ENCODE peak calls at places on chromosome 16, in four cellular contexts. J is WTC11, L is K562, X is HepG2. U is an unnamed sample.

GRCh38 chr16:65410801-65411200 is 288.9 kb upstream of the CDH11 start:
- DNase-seq in J (no peak), L (no peak), X (no peak), U (no peak)

GRCh38 chr16:85557083-85557975 is 55.8 kb upstream of the GSE1 start:
- DNase-seq in X (peak), J (no peak), L (peak), U (no peak)

GRCh38 chr16:1743376-1744337 is 27.7 kb downstream of the NME3 start:
- DNase-seq in J (no peak), L (no peak), X (no peak), U (no peak)

GRCh38 chr16:52994942-52995341 is 57.8 kb downstream of the CHD9NB start:
- DNase-seq in X (no peak), J (no peak), L (no peak), U (no peak)

GRCh38 chr16:12093902-12094301 is 117.4 kb downstream of the SNX29 start:
- DNase-seq in X (no peak), J (no peak), L (no peak), U (no peak)

GRCh38 chr16:14562691-14563491 is 67.2 kb downstream of the PARN start:
- DNase-seq in L (no peak), J (no peak), X (peak), U (no peak)

GRCh38 chr16:67349172-67349571 is 22.6 kb downstream of the LRRC36 start:
- DNase-seq in X (peak), J (no peak), L (no peak), U (no peak)

GRCh38 chr16:11957591-11958395 is 7.2 kb upstream of the TNFRSF17 start:
- DNase-seq in L (no peak), X (no peak), J (no peak), U (no peak)

GRCh38 chr16:8849411-8850011 is 19.3 kb downstream of the CARHSP1 start:
- DNase-seq in X (no peak), J (no peak), L (no peak), U (no peak)

GRCh38 chr16:1215574-1216295 is 9.3 kb downstream of the TPSG1 start:
- DNase-seq in J (no peak), X (no peak), L (no peak), U (no peak)

GRCh38 chr16:82603784-82604411 is 22.9 kb upstream of the CDH13 start:
- DNase-seq in L (no peak), X (peak), J (peak), U (no peak)

GRCh38 chr16:29898135-29898534 is 1.2 kb downstream of the SEZ6L2 start:
- DNase-seq in J (peak), X (no peak), L (no peak), U (no peak)

GRCh38 chr16:56419740-56420548 is 5.4 kb downstream of the AMFR start:
- DNase-seq in J (no peak), X (peak), L (no peak), U (no peak)

GRCh38 chr16:85286066-85286712 is 173.9 kb upstream of the CIBAR2 start:
- DNase-seq in L (no peak), X (no peak), J (no peak), U (no peak)

GRCh38 chr16:3149630-3150345 is 15.0 kb downstream of the ZNF213 start:
- DNase-seq in L (peak), X (no peak), J (peak), U (no peak)

GRCh38 chr16:87652799-87653198 is 50.5 kb downstream of the JPH3 start:
- DNase-seq in J (no peak), X (no peak), L (no peak), U (no peak)

GRCh38 chr16:75087040-75087979 is 29.3 kb downstream of the LDHD start:
- DNase-seq in J (no peak), X (peak), L (peak), U (no peak)

GRCh38 chr16:66521951-66522771 is 27.8 kb downstream of the TK2 start:
- DNase-seq in X (no peak), J (no peak), L (peak), U (peak)

GRCh38 chr16:56608876-56609462 is 585 bp downstream of the MT2A start:
- DNase-seq in X (no peak), J (no peak), L (no peak), U (no peak)

GRCh38 chr16:49489686-49490320 is 116.2 kb downstream of the C16orf78 start:
- DNase-seq in X (no peak), J (no peak), L (no peak), U (no peak)

DNA sequence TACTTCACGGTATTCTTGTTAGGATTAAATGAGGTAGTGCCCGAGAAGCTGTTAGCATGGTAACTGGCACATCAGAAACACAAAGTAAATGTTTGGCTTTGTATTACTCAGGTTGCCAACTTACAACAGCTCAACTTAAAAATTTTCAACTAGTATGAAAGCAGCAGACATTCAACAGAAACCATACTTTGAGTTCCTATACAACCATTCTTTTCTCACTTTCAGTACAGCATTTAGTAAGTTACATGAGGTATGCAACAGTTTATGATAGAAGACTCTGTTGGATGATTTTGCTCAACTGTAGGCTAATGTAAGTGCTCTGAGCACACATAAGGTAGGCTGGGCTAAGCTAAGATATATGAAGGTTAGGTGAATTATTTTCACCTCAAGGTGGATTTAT is 7.7 kb downstream of the CENPN start:
- DNase-seq in L (no peak), X (no peak), J (no peak), U (no peak)
- TF ChIP-seq CREM in L (no peak), X (no peak), J (no peak), U (no peak)

GRCh38 chr16:68408967-68409366 is 39.3 kb downstream of the SMPD3 start:
- DNase-seq in L (no peak), J (no peak), X (no peak), U (no peak)

GRCh38 chr16:68404736-68405345 is 43.5 kb downstream of the SMPD3 start:
- DNase-seq in J (no peak), L (no peak), X (no peak), U (no peak)

GRCh38 chr16:68403704-68404103 is 44.6 kb downstream of the SMPD3 start:
- DNase-seq in X (no peak), L (no peak), J (no peak), U (no peak)

GRCh38 chr16:68408428-68408827 is 39.9 kb downstream of the SMPD3 start:
- DNase-seq in J (no peak), L (no peak), X (no peak), U (no peak)

DNA sequence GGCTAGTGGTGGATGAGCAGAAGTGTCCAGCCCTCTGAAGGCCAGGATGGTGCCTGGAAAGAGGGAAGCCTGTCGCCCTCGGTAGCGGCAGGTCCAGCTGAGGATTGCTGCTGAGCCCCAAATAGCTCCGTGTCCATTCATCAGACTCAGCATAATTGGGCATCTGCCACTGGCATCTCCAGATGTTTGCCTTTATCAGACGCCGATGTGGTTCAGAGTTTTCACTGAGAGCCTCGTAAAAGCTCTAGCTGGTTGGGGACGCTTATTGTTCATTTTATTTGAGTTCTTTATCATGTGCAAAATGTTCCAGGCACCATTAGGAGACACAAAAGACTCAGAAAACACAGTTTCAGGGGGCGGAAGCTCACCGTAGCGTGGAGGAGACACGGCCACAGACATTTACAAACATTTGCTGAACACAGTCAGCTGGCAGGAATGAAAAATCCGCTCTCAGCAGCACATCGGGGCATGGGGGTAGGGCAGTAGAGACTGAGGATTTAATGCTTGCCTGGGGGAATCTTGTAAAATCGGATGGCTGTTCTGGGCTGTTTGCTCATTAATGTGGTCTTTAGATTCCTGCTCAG is 41.8 kb downstream of the SMPD3 start:
- DNase-seq in J (no peak), L (no peak), X (no peak), U (no peak)
- TF ChIP-seq CREM in J (no peak), L (no peak), X (no peak), U (no peak)

GRCh38 chr16:61879-62281 is 8.3 kb downstream of the SNRNP25 start:
- DNase-seq in X (no peak), L (no peak), J (no peak), U (no peak)

GRCh38 chr16:58491-59439 is 5.1 kb downstream of the SNRNP25 start:
- DNase-seq in X (no peak), L (no peak), J (no peak), U (no peak)

GRCh38 chr16:59440-60059 is 5.9 kb downstream of the SNRNP25 start:
- DNase-seq in L (no peak), J (no peak), X (no peak), U (no peak)

GRCh38 chr16:60929-61878 is 7.6 kb downstream of the SNRNP25 start:
- DNase-seq in L (no peak), X (no peak), J (no peak), U (no peak)

DNA sequence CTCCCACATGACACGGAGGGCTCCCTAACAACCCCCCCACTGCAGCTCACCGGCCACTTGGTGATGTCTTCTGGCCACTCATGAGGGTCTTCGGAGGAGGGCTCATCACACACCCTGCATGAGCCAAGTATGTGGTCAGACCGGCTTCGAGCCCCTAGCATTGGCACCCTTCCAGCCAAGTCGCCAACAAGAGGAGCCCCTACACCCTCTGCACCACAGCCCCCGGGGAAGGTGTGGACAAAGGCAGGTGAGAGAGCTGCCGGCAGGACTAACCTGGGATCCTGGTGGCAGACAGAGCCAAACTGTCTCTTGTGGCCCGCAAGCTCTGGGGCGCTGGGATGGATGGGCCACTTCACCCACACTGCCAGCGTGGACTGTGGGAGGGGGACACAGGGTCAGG is 6.5 kb downstream of the SNRNP25 start:
- DNase-seq in J (no peak), X (no peak), L (no peak), U (no peak)
- TF ChIP-seq CREM in J (no peak), X (no peak), L (no peak), U (no peak)

GRCh38 chr16:84177740-84178070 is 9.2 kb downstream of the TAF1C start:
- DNase-seq in L (no peak), J (no peak), X (no peak), U (no peak)
- TF ChIP-seq CREM in L (no peak), J (no peak), X (no peak), U (no peak)

GRCh38 chr16:27316038-27316680 is 2.4 kb downstream of the IL4R start:
- DNase-seq in X (no peak), J (no peak), L (no peak), U (no peak)

GRCh38 chr16:27314986-27315332 is 1.2 kb downstream of the IL4R start:
- DNase-seq in J (no peak), X (no peak), L (no peak), U (no peak)

GRCh38 chr16:27314161-27314723 is 468 bp downstream of the IL4R start:
- DNase-seq in X (peak), L (no peak), J (peak), U (no peak)

GRCh38 chr16:27317320-27317719 is 3.5 kb downstream of the IL4R start:
- DNase-seq in X (no peak), J (no peak), L (no peak), U (no peak)

GRCh38 chr16:27315333-27316037 is 1.7 kb downstream of the IL4R start:
- DNase-seq in X (peak), L (no peak), J (peak), U (no peak)
- TF ChIP-seq CREM in X (no peak), L (no peak), J (no peak), U (no peak)

GRCh38 chr16:69838417-69838990 is 76.4 kb downstream of the WWP2 start:
- DNase-seq in J (no peak), X (no peak), L (no peak), U (no peak)
- TF ChIP-seq CREM in J (no peak), X (no peak), L (no peak), U (no peak)